ENCODE peak calls at places on chromosomes 3 and 15, in ten cellular contexts. One of them, this sample, is unnamed.
A peak's percentile ranks its signal among the peaks of the same experiment; 100 is the strongest.

GRCh38 chr3:126446791-126447190 is 28.9 kb downstream of the ZXDC start:
- DNase-seq in epithelial cell of esophagus: no peak
- DNase-seq in adrenal gland: no peak
- DNase-seq in fibroblast of pulmonary artery: no peak
- DNase-seq in psoas muscle: no peak
- DNase-seq in IMR-90: peak; percentile 51
- DNase-seq in heart left ventricle: no peak
- DNase-seq in GM23338: peak; percentile 28
- DNase-seq in nephron progenitor cell: no peak
- DNase-seq in GM13976: no peak
- DNase-seq in this sample: no peak

GRCh38 chr3:67737158-67737557 is 82.7 kb upstream of the SUCLG2 start:
- DNase-seq in IMR-90: no peak
- DNase-seq in epithelial cell of esophagus: no peak
- DNase-seq in heart left ventricle: no peak
- DNase-seq in adrenal gland: no peak
- DNase-seq in psoas muscle: no peak
- DNase-seq in nephron progenitor cell: no peak
- DNase-seq in fibroblast of pulmonary artery: no peak
- DNase-seq in GM23338: no peak
- DNase-seq in GM13976: no peak
- DNase-seq in this sample: no peak

GRCh38 chr3:149343951-149344350 is 10.5 kb upstream of the TM4SF18 start:
- DNase-seq in adrenal gland: no peak
- DNase-seq in fibroblast of pulmonary artery: no peak
- DNase-seq in psoas muscle: no peak
- DNase-seq in GM23338: peak; percentile 52
- DNase-seq in IMR-90: no peak
- DNase-seq in nephron progenitor cell: no peak
- DNase-seq in GM13976: no peak
- DNase-seq in heart left ventricle: no peak
- DNase-seq in epithelial cell of esophagus: peak; percentile 32
- DNase-seq in this sample: no peak

GRCh38 chr15:82952156-82953081 is at the start of gene HOMER2:
- DNase-seq in nephron progenitor cell: peak; percentile 71
- DNase-seq in heart left ventricle: peak; percentile 56
- DNase-seq in IMR-90: no peak
- DNase-seq in epithelial cell of esophagus: peak; percentile 27
- DNase-seq in adrenal gland: peak; percentile 40
- DNase-seq in fibroblast of pulmonary artery: no peak
- DNase-seq in GM13976: peak; percentile 55
- DNase-seq in GM23338: peak; percentile 68
- DNase-seq in psoas muscle: peak; percentile 35
- DNase-seq in this sample: no peak

GRCh38 chr15:69045810-69046209 is 31.3 kb downstream of the NOX5 start:
- DNase-seq in psoas muscle: no peak
- DNase-seq in heart left ventricle: no peak
- DNase-seq in IMR-90: peak; percentile 37
- DNase-seq in adrenal gland: no peak
- DNase-seq in epithelial cell of esophagus: no peak
- DNase-seq in GM13976: no peak
- DNase-seq in fibroblast of pulmonary artery: peak; percentile 58
- DNase-seq in nephron progenitor cell: peak; percentile 23
- DNase-seq in GM23338: peak; percentile 22
- DNase-seq in this sample: no peak

GRCh38 chr3:46089237-46090011 is 62.1 kb upstream of the XCR1 start:
- DNase-seq in GM23338: no peak
- DNase-seq in fibroblast of pulmonary artery: peak; percentile 72
- DNase-seq in adrenal gland: peak; percentile 72
- DNase-seq in GM13976: peak; percentile 49
- DNase-seq in psoas muscle: peak; percentile 58
- DNase-seq in heart left ventricle: peak; percentile 74
- DNase-seq in IMR-90: peak; percentile 93
- DNase-seq in epithelial cell of esophagus: peak; percentile 93
- DNase-seq in nephron progenitor cell: no peak
- DNase-seq in this sample: peak; percentile 96

GRCh38 chr3:38707730-38708129 is 58.2 kb upstream of the SCN5A start:
- DNase-seq in adrenal gland: no peak
- DNase-seq in GM13976: no peak
- DNase-seq in GM23338: peak; percentile 48
- DNase-seq in psoas muscle: no peak
- DNase-seq in fibroblast of pulmonary artery: no peak
- DNase-seq in heart left ventricle: no peak
- DNase-seq in epithelial cell of esophagus: peak; percentile 15
- DNase-seq in nephron progenitor cell: no peak
- DNase-seq in IMR-90: no peak
- DNase-seq in this sample: no peak

GRCh38 chr3:48194446-48195071 is 6.3 kb upstream of the CDC25A start:
- DNase-seq in heart left ventricle: peak; percentile 45
- DNase-seq in adrenal gland: peak; percentile 82
- DNase-seq in GM13976: peak; percentile 74
- DNase-seq in GM23338: peak; percentile 90
- DNase-seq in psoas muscle: peak; percentile 36
- DNase-seq in epithelial cell of esophagus: peak; percentile 68
- DNase-seq in nephron progenitor cell: peak; percentile 75
- DNase-seq in fibroblast of pulmonary artery: peak; percentile 73
- DNase-seq in IMR-90: peak; percentile 51
- DNase-seq in this sample: peak; percentile 43

GRCh38 chr3:159854500-159855124 is 134.0 kb upstream of the IL12A start:
- DNase-seq in GM23338: no peak
- DNase-seq in psoas muscle: peak; percentile 24
- DNase-seq in IMR-90: peak; percentile 97
- DNase-seq in GM13976: no peak
- DNase-seq in nephron progenitor cell: no peak
- DNase-seq in adrenal gland: no peak
- DNase-seq in fibroblast of pulmonary artery: peak; percentile 89
- DNase-seq in epithelial cell of esophagus: peak; percentile 95
- DNase-seq in heart left ventricle: no peak
- DNase-seq in this sample: peak; percentile 97

GRCh38 chr15:66369773-66370651 is 13.5 kb upstream of the TIPIN start:
- DNase-seq in heart left ventricle: no peak
- DNase-seq in GM23338: peak; percentile 61
- DNase-seq in nephron progenitor cell: no peak
- DNase-seq in GM13976: peak; percentile 66
- DNase-seq in epithelial cell of esophagus: peak; percentile 35
- DNase-seq in IMR-90: peak; percentile 20
- DNase-seq in psoas muscle: no peak
- DNase-seq in fibroblast of pulmonary artery: peak; percentile 62
- DNase-seq in adrenal gland: no peak
- DNase-seq in this sample: no peak

GRCh38 chr3:86282106-86282787 is 708.7 kb downstream of the VGLL3 start:
- DNase-seq in IMR-90: no peak
- DNase-seq in nephron progenitor cell: no peak
- DNase-seq in GM23338: no peak
- DNase-seq in psoas muscle: no peak
- DNase-seq in adrenal gland: no peak
- DNase-seq in heart left ventricle: no peak
- DNase-seq in epithelial cell of esophagus: no peak
- DNase-seq in fibroblast of pulmonary artery: no peak
- DNase-seq in GM13976: no peak
- DNase-seq in this sample: no peak

GRCh38 chr3:196754215-196754937 is 14.7 kb downstream of the PAK2 start:
- DNase-seq in IMR-90: no peak
- DNase-seq in GM13976: no peak
- DNase-seq in heart left ventricle: no peak
- DNase-seq in psoas muscle: no peak
- DNase-seq in fibroblast of pulmonary artery: no peak
- DNase-seq in adrenal gland: no peak
- DNase-seq in epithelial cell of esophagus: no peak
- DNase-seq in nephron progenitor cell: no peak
- DNase-seq in GM23338: no peak
- DNase-seq in this sample: no peak

GRCh38 chr15:89576417-89576773 is 1.1 kb downstream of the TICRR start:
- DNase-seq in GM13976: no peak
- DNase-seq in GM23338: no peak
- DNase-seq in nephron progenitor cell: no peak
- DNase-seq in epithelial cell of esophagus: peak; percentile 31
- DNase-seq in adrenal gland: no peak
- DNase-seq in heart left ventricle: no peak
- DNase-seq in psoas muscle: no peak
- DNase-seq in fibroblast of pulmonary artery: no peak
- DNase-seq in IMR-90: peak; percentile 9
- DNase-seq in this sample: no peak

GRCh38 chr3:141057951-141058800 is 7.0 kb downstream of the SPSB4 start:
- DNase-seq in IMR-90: no peak
- DNase-seq in psoas muscle: no peak
- DNase-seq in GM13976: no peak
- DNase-seq in heart left ventricle: no peak
- DNase-seq in epithelial cell of esophagus: no peak
- DNase-seq in adrenal gland: no peak
- DNase-seq in fibroblast of pulmonary artery: no peak
- DNase-seq in GM23338: no peak
- DNase-seq in nephron progenitor cell: no peak
- DNase-seq in this sample: no peak

GRCh38 chr15:95559875-95560394 is 770.6 kb upstream of the NR2F2 start:
- DNase-seq in GM23338: no peak
- DNase-seq in adrenal gland: peak; percentile 70
- DNase-seq in psoas muscle: no peak
- DNase-seq in nephron progenitor cell: no peak
- DNase-seq in GM13976: no peak
- DNase-seq in epithelial cell of esophagus: peak; percentile 92
- DNase-seq in fibroblast of pulmonary artery: peak; percentile 94
- DNase-seq in heart left ventricle: no peak
- DNase-seq in IMR-90: peak; percentile 97
- DNase-seq in this sample: peak; percentile 91

GRCh38 chr15:29061746-29062660 is 176.2 kb downstream of the APBA2 start:
- DNase-seq in GM13976: no peak
- DNase-seq in epithelial cell of esophagus: no peak
- DNase-seq in heart left ventricle: no peak
- DNase-seq in IMR-90: no peak
- DNase-seq in fibroblast of pulmonary artery: no peak
- DNase-seq in nephron progenitor cell: no peak
- DNase-seq in psoas muscle: no peak
- DNase-seq in adrenal gland: no peak
- DNase-seq in GM23338: no peak
- DNase-seq in this sample: no peak

GRCh38 chr3:144324061-144324460 is 352.4 kb downstream of the DIPK2A start:
- DNase-seq in adrenal gland: no peak
- DNase-seq in IMR-90: no peak
- DNase-seq in fibroblast of pulmonary artery: no peak
- DNase-seq in GM13976: no peak
- DNase-seq in nephron progenitor cell: no peak
- DNase-seq in heart left ventricle: no peak
- DNase-seq in epithelial cell of esophagus: peak; percentile 84
- DNase-seq in psoas muscle: no peak
- DNase-seq in GM23338: no peak
- DNase-seq in this sample: no peak

DNA sequence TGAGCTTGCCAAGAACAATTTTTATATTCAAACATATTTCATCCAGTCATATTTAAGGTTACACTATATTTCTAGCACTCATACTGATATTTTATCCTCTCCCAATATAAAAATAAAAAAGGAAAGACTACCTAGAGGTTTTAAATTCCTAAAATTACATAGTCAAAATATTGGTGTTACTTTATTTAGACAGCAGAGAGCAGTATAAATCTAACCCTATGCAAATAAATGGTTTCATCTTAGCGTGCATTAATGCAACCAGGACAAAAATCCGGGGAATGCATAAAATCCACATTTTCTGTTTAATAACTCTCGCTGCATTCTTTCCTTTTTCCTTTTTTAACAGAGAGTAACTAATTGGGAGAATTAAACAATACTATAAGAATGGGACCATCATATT is 1447.4 kb upstream of the ALCAM start:
- DNase-seq in heart left ventricle: no peak
- DNase-seq in adrenal gland: no peak
- DNase-seq in IMR-90: no peak
- DNase-seq in psoas muscle: no peak
- DNase-seq in GM23338: no peak
- DNase-seq in epithelial cell of esophagus: no peak
- DNase-seq in GM13976: no peak
- DNase-seq in fibroblast of pulmonary artery: no peak
- DNase-seq in nephron progenitor cell: no peak
- DNase-seq in this sample: no peak
- TF ChIP-seq CTCF in heart left ventricle: no peak
- TF ChIP-seq CTCF in adrenal gland: no peak
- TF ChIP-seq CTCF in IMR-90: no peak
- TF ChIP-seq CTCF in psoas muscle: no peak
- TF ChIP-seq CTCF in GM23338: no peak
- TF ChIP-seq CTCF in epithelial cell of esophagus: no peak
- TF ChIP-seq CTCF in GM13976: no peak
- TF ChIP-seq CTCF in fibroblast of pulmonary artery: no peak
- TF ChIP-seq CTCF in nephron progenitor cell: no peak
- TF ChIP-seq CTCF in this sample: no peak

GRCh38 chr15:60115579-60116415 is 111.7 kb downstream of the FOXB1 start:
- DNase-seq in fibroblast of pulmonary artery: peak; percentile 76
- DNase-seq in GM13976: no peak
- DNase-seq in nephron progenitor cell: no peak
- DNase-seq in psoas muscle: no peak
- DNase-seq in epithelial cell of esophagus: no peak
- DNase-seq in GM23338: no peak
- DNase-seq in IMR-90: peak; percentile 19
- DNase-seq in heart left ventricle: no peak
- DNase-seq in adrenal gland: no peak
- DNase-seq in this sample: no peak
- TF ChIP-seq CTCF in fibroblast of pulmonary artery: no peak
- TF ChIP-seq CTCF in GM13976: no peak
- TF ChIP-seq CTCF in nephron progenitor cell: no peak
- TF ChIP-seq CTCF in psoas muscle: no peak
- TF ChIP-seq CTCF in epithelial cell of esophagus: no peak
- TF ChIP-seq CTCF in GM23338: no peak
- TF ChIP-seq CTCF in IMR-90: no peak
- TF ChIP-seq CTCF in heart left ventricle: no peak
- TF ChIP-seq CTCF in adrenal gland: no peak
- TF ChIP-seq CTCF in this sample: no peak

DNA sequence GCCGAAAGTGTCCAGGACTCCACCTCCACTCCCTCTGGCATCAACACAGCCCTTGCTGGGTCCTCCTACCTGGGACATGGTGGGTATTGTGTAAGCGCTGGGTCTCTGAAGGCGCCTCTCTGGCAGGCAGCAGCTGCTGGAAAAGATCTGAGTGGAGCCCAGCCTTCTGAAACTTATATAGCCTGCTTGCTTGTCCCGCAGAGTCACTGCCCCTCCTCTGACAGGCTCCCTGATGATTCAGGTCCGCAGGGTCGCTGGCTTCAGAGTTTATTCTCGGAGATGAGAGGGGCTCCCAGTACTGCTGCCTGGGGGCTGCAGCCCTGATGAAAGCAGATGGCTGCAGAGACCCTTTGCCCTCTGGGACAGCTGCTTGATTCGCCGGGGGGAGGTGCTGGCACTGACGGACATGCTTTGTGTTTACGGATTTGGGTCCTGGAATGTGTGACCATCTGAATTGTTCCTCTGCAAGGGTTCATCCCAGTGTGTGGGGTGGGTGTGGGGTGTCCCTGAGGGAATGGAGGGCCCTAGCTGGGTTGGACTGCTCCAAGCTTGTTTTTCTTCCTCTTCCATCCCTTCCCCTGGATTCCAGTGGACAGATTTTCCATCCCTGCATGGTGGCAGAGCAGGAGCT is at the start of gene MUSTN1:
- DNase-seq in heart left ventricle: peak; percentile 57
- DNase-seq in fibroblast of pulmonary artery: peak; percentile 25
- DNase-seq in IMR-90: peak; percentile 41
- DNase-seq in nephron progenitor cell: peak; percentile 41
- DNase-seq in psoas muscle: peak; percentile 78
- DNase-seq in GM23338: peak; percentile 19
- DNase-seq in epithelial cell of esophagus: no peak
- DNase-seq in adrenal gland: no peak
- DNase-seq in GM13976: no peak
- DNase-seq in this sample: no peak
- TF ChIP-seq CTCF in heart left ventricle: no peak
- TF ChIP-seq CTCF in fibroblast of pulmonary artery: no peak
- TF ChIP-seq CTCF in IMR-90: no peak
- TF ChIP-seq CTCF in nephron progenitor cell: no peak
- TF ChIP-seq CTCF in psoas muscle: no peak
- TF ChIP-seq CTCF in GM23338: no peak
- TF ChIP-seq CTCF in epithelial cell of esophagus: no peak
- TF ChIP-seq CTCF in adrenal gland: no peak
- TF ChIP-seq CTCF in GM13976: no peak
- TF ChIP-seq CTCF in this sample: no peak

GRCh38 chr15:64095795-64096485 is at the start of gene SNX1:
- DNase-seq in heart left ventricle: peak; percentile 96
- DNase-seq in psoas muscle: peak; percentile 93
- DNase-seq in GM13976: peak; percentile 94
- DNase-seq in epithelial cell of esophagus: peak; percentile 96
- DNase-seq in IMR-90: peak; percentile 94
- DNase-seq in GM23338: peak; percentile 93
- DNase-seq in fibroblast of pulmonary artery: peak; percentile 96
- DNase-seq in nephron progenitor cell: peak; percentile 97
- DNase-seq in adrenal gland: peak; percentile 96
- DNase-seq in this sample: peak; percentile 92
- TF ChIP-seq CTCF in heart left ventricle: no peak
- TF ChIP-seq CTCF in psoas muscle: no peak
- TF ChIP-seq CTCF in GM13976: no peak
- TF ChIP-seq CTCF in epithelial cell of esophagus: no peak
- TF ChIP-seq CTCF in IMR-90: no peak
- TF ChIP-seq CTCF in GM23338: no peak
- TF ChIP-seq CTCF in fibroblast of pulmonary artery: no peak
- TF ChIP-seq CTCF in nephron progenitor cell: no peak
- TF ChIP-seq CTCF in adrenal gland: peak; percentile 50
- TF ChIP-seq CTCF in this sample: no peak

This sample was measured in HFFc6.